ENCODE peak calls at places on chromosomes 3 and 15, in five cellular contexts. G is central memory CD4-positive, alpha-beta T cell; M is foreskin keratinocyte; K is GM12878; O is NCI-H1105. R is an unnamed sample.
A peak's percentile ranks its signal among the peaks of the same experiment; 100 is the strongest.

GRCh38 chr3:13073042-13073906 is at the start of gene IQSEC1:
- DNase-seq in G (peak; percentile 52), M (no peak), K (no peak), O (peak; percentile 70), R (peak; percentile 15)

GRCh38 chr3:194857459-194858113 is 171.9 kb downstream of the FAM43A start:
- DNase-seq in G (no peak), M (no peak), K (no peak), O (no peak), R (no peak)

GRCh38 chr3:187759601-187760000 is 14.3 kb upstream of the BCL6 start:
- DNase-seq in G (no peak), M (no peak), K (no peak), O (no peak), R (no peak)

GRCh38 chr15:40046721-40047412 is 7.9 kb upstream of the SRP14 start:
- DNase-seq in G (no peak), M (peak; percentile 68), K (no peak), O (no peak), R (peak; percentile 42)

GRCh38 chr3:14352002-14352627 is 50.3 kb upstream of the SLC6A6 start:
- DNase-seq in G (no peak), M (no peak), K (peak; percentile 30), O (no peak), R (peak; percentile 34)

GRCh38 chr15:99409097-99409473 is 156.7 kb upstream of the MEF2A start:
- DNase-seq in G (peak; percentile 22), M (no peak), K (no peak), O (no peak), R (peak; percentile 70)

GRCh38 chr15:25790003-25790660 is 73.0 kb downstream of the ATP10A start:
- DNase-seq in G (no peak), M (no peak), K (no peak), O (no peak), R (peak; percentile 74)

GRCh38 chr3:82087958-82088357 is 326.5 kb upstream of the GBE1 start:
- DNase-seq in G (no peak), M (peak; percentile 82), K (no peak), O (no peak), R (peak; percentile 55)

GRCh38 chr15:92361321-92362090 is 32.2 kb upstream of the ST8SIA2 start:
- DNase-seq in G (no peak), M (no peak), K (no peak), O (no peak), R (no peak)

GRCh38 chr3:98823791-98824190 is 60.7 kb downstream of the ST3GAL6 start:
- DNase-seq in G (no peak), M (no peak), K (no peak), O (no peak), R (no peak)

GRCh38 chr3:143644370-143645089 is 203.7 kb downstream of the SLC9A9 start:
- DNase-seq in G (no peak), M (peak; percentile 37), K (peak; percentile 26), O (peak; percentile 84), R (peak; percentile 93)

GRCh38 chr3:14914777-14915113 is 32.6 kb upstream of the NR2C2 start:
- DNase-seq in G (no peak), M (no peak), K (no peak), O (no peak), R (no peak)

GRCh38 chr3:42711491-42712343 is 9.1 kb upstream of the HHATL start:
- DNase-seq in G (no peak), M (no peak), K (no peak), O (no peak), R (no peak)

GRCh38 chr15:89136818-89137772 is 48.8 kb downstream of the ABHD2 start:
- DNase-seq in G (no peak), M (no peak), K (no peak), O (no peak), R (peak; percentile 39)

GRCh38 chr3:188320757-188321156 is 166.8 kb downstream of the LPP start:
- DNase-seq in G (no peak), M (no peak), K (no peak), O (no peak), R (peak; percentile 72)

GRCh38 chr3:38687306-38687705 is 37.8 kb upstream of the SCN5A start:
- DNase-seq in G (no peak), M (peak; percentile 16), K (no peak), O (no peak), R (no peak)

GRCh38 chr3:178352300-178353021 is 183.8 kb upstream of the KCNMB2 start:
- DNase-seq in G (no peak), M (no peak), K (no peak), O (peak; percentile 19), R (peak; percentile 94)

GRCh38 chr3:124905093-124905492 is 17.9 kb upstream of the ITGB5 start:
- DNase-seq in G (no peak), M (no peak), K (no peak), O (no peak), R (no peak)

GRCh38 chr3:13895155-13896105 is 15.6 kb upstream of the WNT7A start:
- DNase-seq in G (peak; percentile 93), M (peak; percentile 62), K (peak; percentile 47), O (peak; percentile 40), R (peak; percentile 88)

GRCh38 chr15:64749167-64749566 is 26.2 kb downstream of the RBPMS2 start:
- DNase-seq in G (no peak), M (no peak), K (no peak), O (no peak), R (peak; percentile 52)

GRCh38 chr3:125437631-125438435 is 62.7 kb upstream of the ZNF148 start:
- DNase-seq in G (peak; percentile 39), M (no peak), K (no peak), O (peak; percentile 22), R (peak; percentile 63)

GRCh38 chr15:67114046-67114445 is 48.6 kb downstream of the SMAD3 start:
- DNase-seq in G (no peak), M (no peak), K (no peak), O (no peak), R (no peak)